ENCODE peak calls at places on chromosomes 1 and 21, in seven cellular contexts. I, E, Q, W, T, O and X are unnamed samples.

GRCh38 chr1:9207715-9208114 is 26.9 kb upstream of the H6PD start:
- DNase-seq in Q (no peak), I (peak), E (no peak), O (no peak), T (no peak), W (peak), X (no peak)

GRCh38 chr21:34004984-34005383 is 68.4 kb upstream of the MRPS6 start:
- DNase-seq in Q (no peak), O (no peak), W (no peak), I (no peak), T (no peak), E (no peak), X (no peak)

GRCh38 chr1:18883636-18884418 is 18.5 kb downstream of the ALDH4A1 start:
- DNase-seq in O (peak), I (peak), E (peak), Q (peak), W (peak), T (peak), X (peak)

GRCh38 chr1:52182874-52183400 is 41.0 kb downstream of the ZFYVE9 start:
- DNase-seq in Q (no peak), T (no peak), I (no peak), E (no peak), W (no peak), O (no peak), X (no peak)

GRCh38 chr1:226640737-226641136 is 92.2 kb downstream of the STUM start:
- DNase-seq in O (no peak), Q (no peak), I (no peak), W (no peak), T (no peak), E (no peak), X (no peak)

GRCh38 chr1:6180215-6180577 is at the start of gene CHD5:
- DNase-seq in I (no peak), Q (no peak), T (peak), E (no peak), O (no peak), W (no peak), X (no peak)

GRCh38 chr1:116710326-116711060 is 43.0 kb upstream of the IGSF3 start:
- DNase-seq in I (no peak), W (no peak), O (no peak), T (peak), Q (no peak), E (no peak), X (no peak)

GRCh38 chr21:23452384-23453083 is 2154.7 kb downstream of the MRPL39 start:
- DNase-seq in E (peak), O (no peak), Q (no peak), I (peak), T (no peak), W (no peak), X (no peak)

GRCh38 chr1:180382326-180383115 is 119.9 kb downstream of the ACBD6 start:
- DNase-seq in O (no peak), T (no peak), I (peak), E (no peak), W (peak), Q (no peak), X (no peak)